ENCODE peak calls at places on chromosomes 11 and 22, in four cellular contexts. G, V, Q and W are unnamed samples.

GRCh38 chr22:44057411-44057987 is 33.4 kb downstream of the PARVB start:
- DNase-seq in G (no peak), V (no peak), Q (no peak), W (no peak)

GRCh38 chr11:26649884-26650283 is 72.0 kb downstream of the SLC5A12 start:
- DNase-seq in G (peak), V (peak), Q (no peak), W (no peak)

GRCh38 chr11:64751580-64751979 is 7.6 kb upstream of the RASGRP2 start:
- DNase-seq in G (no peak), V (no peak), Q (no peak), W (no peak)

GRCh38 chr11:3675971-3676370 is 4.8 kb upstream of the CHRNA10 start:
- DNase-seq in G (no peak), V (no peak), Q (no peak), W (no peak)

GRCh38 chr22:43015677-43016042 is 711 bp upstream of the PACSIN2 start:
- DNase-seq in G (no peak), V (no peak), Q (no peak), W (no peak)

GRCh38 chr11:74311352-74311926 is at the start of gene P4HA3:
- DNase-seq in G (peak), V (no peak), Q (peak), W (peak)

GRCh38 chr11:77346906-77347603 is 45.6 kb upstream of the GDPD4 start:
- DNase-seq in G (no peak), V (peak), Q (no peak), W (no peak)

GRCh38 chr11:36622431-36623136 is 24.5 kb upstream of the RAG2 start:
- DNase-seq in G (no peak), V (peak), Q (no peak), W (no peak)

GRCh38 chr11:121553806-121554205 is 101.0 kb upstream of the SORL1-AS1 start:
- DNase-seq in G (peak), V (no peak), Q (no peak), W (no peak)

GRCh38 chr11:78731008-78731407 is 156.3 kb upstream of the NARS2 start:
- DNase-seq in G (no peak), V (no peak), Q (no peak), W (no peak)

GRCh38 chr11:70912226-70912840 is 340.0 kb downstream of the SHANK2 start:
- DNase-seq in G (no peak), V (no peak), Q (no peak), W (no peak)

GRCh38 chr11:5507177-5507576 is 2.6 kb downstream of the UBQLN3 start:
- DNase-seq in G (no peak), V (no peak), Q (no peak), W (no peak)

GRCh38 chr11:18723991-18724390 is 2.0 kb downstream of the IGSF22 start:
- DNase-seq in G (no peak), V (no peak), Q (no peak), W (no peak)

GRCh38 chr22:44091021-44091721 is 67.1 kb downstream of the PARVB start:
- DNase-seq in G (no peak), V (no peak), Q (no peak), W (no peak)

GRCh38 chr11:4886186-4886585 is 4.5 kb downstream of the OR51T1 start:
- DNase-seq in G (no peak), V (no peak), Q (no peak), W (no peak)

GRCh38 chr11:128555606-128556005 is 31.8 kb downstream of the ETS1 start:
- DNase-seq in G (no peak), V (no peak), Q (no peak), W (no peak)

GRCh38 chr11:19714387-19715363 is 2.0 kb downstream of the NAV2 start:
- DNase-seq in G (peak), V (no peak), Q (no peak), W (peak)

GRCh38 chr11:36186340-36186739 is 102.9 kb downstream of the COMMD9 start:
- DNase-seq in G (no peak), V (peak), Q (no peak), W (no peak)

GRCh38 chr22:40665312-40665711 is 14.0 kb upstream of the MCHR1 start:
- DNase-seq in G (no peak), V (no peak), Q (no peak), W (no peak)

GRCh38 chr22:23100124-23100801 is 29.9 kb downstream of the GNAZ start:
- DNase-seq in G (no peak), V (no peak), Q (no peak), W (no peak)

GRCh38 chr11:65502852-65503603 is 4.2 kb downstream of the MALAT1 start:
- DNase-seq in G (no peak), V (no peak), Q (no peak), W (no peak)

GRCh38 chr11:119449498-119449897 is 26.5 kb upstream of the THY1 start:
- DNase-seq in G (no peak), V (no peak), Q (no peak), W (no peak)

GRCh38 chr11:31699066-31699465 is 112.1 kb downstream of the PAX6 start:
- DNase-seq in G (no peak), V (no peak), Q (no peak), W (no peak)

GRCh38 chr11:71425851-71426250 is 22.3 kb downstream of the DHCR7 start:
- DNase-seq in G (no peak), V (no peak), Q (no peak), W (no peak)

GRCh38 chr11:101617735-101618332 is 34.0 kb upstream of the TRPC6 start:
- DNase-seq in G (no peak), V (no peak), Q (no peak), W (no peak)

GRCh38 chr22:20967697-20968201 is 694 bp downstream of the AIFM3 start:
- DNase-seq in G (no peak), V (no peak), Q (no peak), W (no peak)

GRCh38 chr11:103870821-103871309 is 165.6 kb upstream of the DDI1 start:
- DNase-seq in G (no peak), V (no peak), Q (no peak), W (peak)

GRCh38 chr11:3160252-3161031 is 4.7 kb downstream of the OSBPL5 start:
- DNase-seq in G (peak), V (peak), Q (no peak), W (peak)

GRCh38 chr11:11346249-11346648 is 6.8 kb downstream of the CSNK2A3 start:
- DNase-seq in G (no peak), V (no peak), Q (no peak), W (no peak)

GRCh38 chr22:17121235-17122195 is at the start of gene TMEM121B:
- DNase-seq in G (peak), V (no peak), Q (no peak), W (peak)

GRCh38 chr11:14506532-14506931 is 6.9 kb upstream of the COPB1 start:
- DNase-seq in G (no peak), V (no peak), Q (no peak), W (no peak)

GRCh38 chr11:126186708-126187481 is 24.6 kb downstream of the RPUSD4 start:
- DNase-seq in G (no peak), V (no peak), Q (no peak), W (no peak)

GRCh38 chr11:61577383-61578118 is 3.3 kb downstream of the SYT7 start:
- DNase-seq in G (no peak), V (no peak), Q (no peak), W (no peak)

GRCh38 chr11:18527512-18527911 is 770 bp upstream of the TSG101 start:
- DNase-seq in G (no peak), V (no peak), Q (no peak), W (no peak)

DNA sequence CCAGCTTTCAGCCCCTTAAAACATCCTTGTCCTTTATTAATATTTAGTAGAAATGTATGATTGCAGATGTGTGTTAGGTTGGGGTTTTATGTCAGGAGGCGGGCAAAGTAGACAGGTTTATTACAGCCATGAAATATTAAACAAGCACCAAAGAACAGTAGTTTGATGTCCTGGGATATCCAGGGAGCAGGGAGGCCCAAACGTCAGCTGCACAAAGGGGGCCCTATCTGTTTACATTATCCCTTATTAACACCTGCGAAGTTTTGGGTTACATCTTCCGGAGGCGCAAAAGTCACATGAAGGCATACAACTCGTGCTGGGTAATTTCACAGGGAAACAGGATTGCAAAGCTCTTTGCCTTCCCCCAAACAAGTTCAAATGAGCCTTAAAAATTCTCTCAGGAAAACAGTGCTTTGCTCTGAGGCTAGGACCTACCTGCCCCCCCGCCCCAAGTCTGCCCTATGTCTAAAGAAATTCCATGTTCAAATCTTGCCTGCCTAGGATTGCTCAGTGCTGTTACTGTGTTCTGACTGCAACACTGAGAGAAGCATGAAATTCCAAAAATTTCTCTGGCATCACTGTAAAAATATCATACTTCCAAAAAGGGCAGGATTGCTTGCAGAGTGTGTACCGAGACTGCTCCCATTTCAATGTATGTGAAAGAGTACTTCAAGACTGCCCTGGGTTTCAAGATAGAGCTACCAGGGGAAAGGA is 8.9 kb downstream of the MN1 start:
- DNase-seq in G (no peak), V (no peak), Q (no peak), W (no peak)
- H3K4me3 ChIP-seq in G (no peak), V (no peak), Q (no peak), W (no peak)

DNA sequence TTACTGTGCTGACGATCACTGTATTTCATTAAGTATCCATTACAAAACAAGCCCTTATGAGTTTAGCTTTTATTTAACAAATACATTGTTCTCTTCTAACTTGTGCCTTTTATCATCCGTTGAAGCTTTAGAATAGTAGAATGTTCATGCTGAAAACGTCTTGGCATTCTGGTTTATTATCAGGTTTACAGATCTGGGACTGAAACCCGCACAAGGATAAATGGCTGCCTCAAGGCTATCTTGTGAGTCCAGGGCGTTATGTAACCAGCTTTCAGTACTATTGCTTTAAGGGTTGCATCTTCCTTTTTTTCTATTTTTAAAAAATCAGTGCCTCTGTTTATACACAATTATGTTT is 66.6 kb upstream of the PRODH start:
- DNase-seq in G (no peak), V (no peak), Q (no peak), W (no peak)
- H3K4me3 ChIP-seq in G (no peak), V (no peak), Q (no peak), W (no peak)

GRCh38 chr11:113308601-113309000 is 5.8 kb upstream of the TTC12 start:
- DNase-seq in G (no peak), V (no peak), Q (no peak), W (no peak)
- H3K4me3 ChIP-seq in G (no peak), V (no peak), Q (no peak), W (no peak)

DNA sequence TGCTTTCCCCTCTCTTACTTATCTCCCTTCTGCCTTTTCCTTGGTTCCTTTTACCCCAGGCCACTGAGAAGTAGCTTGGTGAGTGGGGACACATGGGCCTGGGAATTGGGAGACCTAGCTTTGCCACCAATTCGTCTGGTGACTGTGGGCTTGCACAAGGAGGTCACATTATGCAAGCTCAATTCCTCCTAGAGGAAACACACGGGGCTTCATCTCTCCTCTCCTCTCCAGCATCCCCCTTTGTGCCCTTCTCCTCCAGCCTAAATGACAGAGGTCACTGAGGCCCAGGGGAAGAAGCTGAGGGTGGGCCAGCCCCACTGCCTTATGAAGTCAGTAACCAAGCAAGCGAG is 2.2 kb downstream of the CLCF1 start:
- DNase-seq in G (no peak), V (no peak), Q (no peak), W (no peak)
- H3K4me3 ChIP-seq in G (no peak), V (peak), Q (no peak), W (peak)

GRCh38 chr11:46346886-46347636 is at the start of gene DGKZ:
- DNase-seq in G (peak), V (no peak), Q (peak), W (peak)

GRCh38 chr11:46347637-46348311 is 511 bp downstream of the DGKZ start:
- DNase-seq in G (no peak), V (no peak), Q (no peak), W (no peak)

GRCh38 chr11:46350695-46351094 is 3.4 kb downstream of the DGKZ start:
- DNase-seq in G (no peak), V (no peak), Q (no peak), W (no peak)

GRCh38 chr11:46348986-46349401 is 1.7 kb downstream of the DGKZ start:
- DNase-seq in G (no peak), V (no peak), Q (peak), W (no peak)

DNA sequence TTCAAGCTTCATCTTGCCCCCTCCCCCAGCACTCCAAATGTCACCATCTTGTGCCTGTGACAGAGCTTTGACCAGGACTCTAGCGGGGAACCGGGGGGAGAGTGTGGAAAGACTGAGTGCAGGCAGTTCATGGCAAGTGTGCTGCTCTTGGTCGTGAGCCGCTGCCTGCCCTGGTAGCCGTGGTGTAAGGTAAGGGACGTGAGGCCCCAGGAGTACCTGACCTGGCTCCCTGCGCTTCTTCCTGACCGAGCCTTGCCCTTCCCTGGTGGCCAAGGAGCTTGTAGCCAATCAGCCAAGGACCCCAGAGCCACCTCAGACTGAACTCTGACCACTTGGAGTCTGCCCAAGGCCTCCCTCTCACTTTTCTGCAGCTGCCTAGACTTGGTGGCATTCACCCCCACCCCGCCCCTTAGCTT is 1.3 kb downstream of the DGKZ start:
- DNase-seq in G (peak), V (no peak), Q (no peak), W (no peak)
- H3K4me3 ChIP-seq in G (peak), V (peak), Q (peak), W (peak)

DNA sequence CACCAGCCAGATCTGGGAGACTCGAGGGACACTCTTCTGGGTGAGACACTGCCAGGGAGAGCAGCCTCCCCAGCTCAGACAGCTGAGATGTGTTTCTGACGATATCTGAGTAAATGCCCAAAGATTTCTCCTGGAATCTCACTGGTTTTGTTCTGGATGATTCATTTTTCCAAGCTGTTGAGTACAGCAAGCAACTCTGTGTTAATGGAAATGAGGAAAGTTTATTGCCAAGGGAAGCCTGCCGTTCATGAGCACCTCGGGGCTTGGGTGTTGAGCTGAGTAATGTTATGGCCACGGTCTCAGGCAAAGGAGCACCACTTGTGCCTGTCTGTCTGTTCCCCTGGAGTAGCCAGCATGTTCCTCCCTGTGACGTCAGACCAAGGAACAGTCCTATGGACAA is 1132.4 kb downstream of the BRD1 start:
- DNase-seq in G (no peak), V (peak), Q (no peak), W (no peak)
- H3K4me3 ChIP-seq in G (no peak), V (no peak), Q (no peak), W (no peak)

GRCh38 chr11:47271961-47272661 is 2.2 kb downstream of the MADD start:
- DNase-seq in G (peak), V (no peak), Q (no peak), W (no peak)
- H3K4me3 ChIP-seq in G (no peak), V (no peak), Q (peak), W (no peak)

DNA sequence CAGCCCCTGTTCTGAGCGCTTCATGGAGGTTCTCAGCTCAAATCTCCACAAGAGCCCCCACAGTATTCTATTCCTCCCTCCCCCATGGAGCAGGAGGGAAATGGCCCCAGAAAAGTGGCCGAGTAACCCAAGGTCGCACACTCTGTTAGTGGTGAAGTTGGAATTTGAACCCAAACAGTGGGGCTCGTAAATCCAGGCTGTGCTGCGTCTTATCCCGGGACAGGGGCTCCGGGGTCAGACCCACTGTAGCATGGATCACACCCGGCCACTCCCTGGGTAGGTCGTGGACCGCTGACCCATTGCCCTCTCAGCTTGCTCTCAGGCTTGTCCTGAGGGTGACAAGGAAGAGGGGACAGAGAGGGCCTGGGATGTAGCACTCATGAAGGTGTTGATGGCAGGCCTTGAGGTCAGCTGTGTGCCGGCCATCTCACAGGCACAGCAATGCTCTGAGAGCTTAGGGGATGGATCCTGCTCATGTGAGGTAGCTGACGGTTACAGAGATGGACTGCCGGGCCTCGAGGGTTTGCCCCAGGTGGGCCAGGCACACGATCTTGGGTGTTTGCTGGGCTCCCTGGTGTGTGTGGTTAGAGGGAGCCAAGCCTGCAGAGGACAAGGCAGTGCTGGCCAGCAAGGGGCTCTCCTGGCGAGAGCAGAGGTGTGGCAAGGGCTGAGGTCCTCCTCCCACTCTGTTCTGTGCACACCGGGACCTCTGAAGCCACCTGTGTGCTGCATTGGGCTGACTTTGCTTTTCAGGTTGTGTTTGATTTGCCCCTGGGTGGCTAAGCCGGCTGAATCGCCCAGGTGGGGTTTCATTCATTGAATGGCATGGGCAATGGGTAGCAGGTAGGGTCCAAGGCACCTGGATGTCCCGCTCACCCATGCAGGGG is 2.3 kb upstream of the FGF19 start:
- DNase-seq in G (no peak), V (no peak), Q (no peak), W (no peak)
- H3K4me3 ChIP-seq in G (no peak), V (no peak), Q (no peak), W (no peak)

GRCh38 chr22:49966041-49966715 is 5.6 kb downstream of the PIM3 start:
- DNase-seq in G (peak), V (no peak), Q (no peak), W (no peak)
- H3K4me3 ChIP-seq in G (no peak), V (no peak), Q (no peak), W (peak)